ENCODE peak calls at places on chromosomes 12 and 14, in six cellular contexts. One of them, this sample, is unnamed.
A peak's percentile ranks its signal among the peaks of the same experiment; 100 is the strongest.

GRCh38 chr14:85024931-85025330 is 505.0 kb upstream of the FLRT2 start:
- DNase-seq in B cell: no peak
- DNase-seq in colonic mucosa: no peak
- DNase-seq in neural crest cell: no peak
- DNase-seq in astrocyte: no peak
- DNase-seq in coronary artery: no peak
- DNase-seq in this sample: no peak

GRCh38 chr14:36506732-36507614 is 13.1 kb downstream of the NKX2-1 start:
- DNase-seq in B cell: no peak
- DNase-seq in colonic mucosa: no peak
- DNase-seq in neural crest cell: no peak
- DNase-seq in astrocyte: no peak
- DNase-seq in coronary artery: no peak
- DNase-seq in this sample: no peak

GRCh38 chr14:71071042-71071441 is 163.8 kb downstream of the PCNX1 start:
- DNase-seq in B cell: no peak
- DNase-seq in colonic mucosa: no peak
- DNase-seq in neural crest cell: no peak
- DNase-seq in astrocyte: no peak
- DNase-seq in coronary artery: no peak
- DNase-seq in this sample: no peak

GRCh38 chr12:1993871-1994371 is 10.3 kb downstream of the DCP1B start:
- DNase-seq in B cell: no peak
- DNase-seq in colonic mucosa: peak; percentile 54
- DNase-seq in neural crest cell: no peak
- DNase-seq in astrocyte: peak; percentile 85
- DNase-seq in coronary artery: no peak
- DNase-seq in this sample: no peak

GRCh38 chr12:92039048-92039447 is 106.6 kb downstream of the BTG1 start:
- DNase-seq in B cell: no peak
- DNase-seq in colonic mucosa: no peak
- DNase-seq in neural crest cell: no peak
- DNase-seq in astrocyte: no peak
- DNase-seq in coronary artery: no peak
- DNase-seq in this sample: no peak

GRCh38 chr12:109052097-109052414 is 320 bp upstream of the USP30 start:
- DNase-seq in B cell: no peak
- DNase-seq in colonic mucosa: no peak
- DNase-seq in neural crest cell: no peak
- DNase-seq in astrocyte: no peak
- DNase-seq in coronary artery: no peak
- DNase-seq in this sample: no peak

GRCh38 chr12:1083888-1084262 is 92.9 kb downstream of the ERC1 start:
- DNase-seq in B cell: no peak
- DNase-seq in colonic mucosa: no peak
- DNase-seq in neural crest cell: no peak
- DNase-seq in astrocyte: peak; percentile 82
- DNase-seq in coronary artery: no peak
- DNase-seq in this sample: no peak

GRCh38 chr14:50051706-50052105 is 64.7 kb downstream of the VCPKMT start:
- DNase-seq in B cell: no peak
- DNase-seq in colonic mucosa: no peak
- DNase-seq in neural crest cell: no peak
- DNase-seq in astrocyte: no peak
- DNase-seq in coronary artery: no peak
- DNase-seq in this sample: no peak

GRCh38 chr14:53450871-53451270 is 297.7 kb upstream of the DDHD1 start:
- DNase-seq in B cell: no peak
- DNase-seq in colonic mucosa: peak; percentile 57
- DNase-seq in neural crest cell: no peak
- DNase-seq in astrocyte: peak; percentile 31
- DNase-seq in coronary artery: no peak
- DNase-seq in this sample: no peak

GRCh38 chr12:11834104-11834812 is 184.8 kb downstream of the ETV6 start:
- DNase-seq in B cell: no peak
- DNase-seq in colonic mucosa: no peak
- DNase-seq in neural crest cell: no peak
- DNase-seq in astrocyte: peak; percentile 40
- DNase-seq in coronary artery: no peak
- DNase-seq in this sample: no peak

GRCh38 chr12:26056335-26056734 is 68.5 kb downstream of the BHLHE41 start:
- DNase-seq in B cell: no peak
- DNase-seq in colonic mucosa: no peak
- DNase-seq in neural crest cell: no peak
- DNase-seq in astrocyte: peak; percentile 63
- DNase-seq in coronary artery: no peak
- DNase-seq in this sample: no peak

GRCh38 chr14:74596747-74597456 is 15.1 kb downstream of the LTBP2 start:
- DNase-seq in B cell: no peak
- DNase-seq in colonic mucosa: no peak
- DNase-seq in neural crest cell: no peak
- DNase-seq in astrocyte: peak; percentile 51
- DNase-seq in coronary artery: no peak
- DNase-seq in this sample: no peak

GRCh38 chr12:91743727-91744126 is 401.9 kb downstream of the BTG1 start:
- DNase-seq in B cell: no peak
- DNase-seq in colonic mucosa: no peak
- DNase-seq in neural crest cell: no peak
- DNase-seq in astrocyte: no peak
- DNase-seq in coronary artery: no peak
- DNase-seq in this sample: no peak

GRCh38 chr14:91380610-91381371 is 36.8 kb downstream of the CCDC88C start:
- DNase-seq in B cell: no peak
- DNase-seq in colonic mucosa: no peak
- DNase-seq in neural crest cell: no peak
- DNase-seq in astrocyte: peak; percentile 50
- DNase-seq in coronary artery: no peak
- DNase-seq in this sample: no peak

GRCh38 chr14:21302013-21302857 is 22.4 kb downstream of the RPGRIP1 start:
- DNase-seq in B cell: no peak
- DNase-seq in colonic mucosa: no peak
- DNase-seq in neural crest cell: no peak
- DNase-seq in astrocyte: no peak
- DNase-seq in coronary artery: no peak
- DNase-seq in this sample: no peak

GRCh38 chr12:3201741-3202500 is 124.7 kb downstream of the TSPAN9 start:
- DNase-seq in B cell: no peak
- DNase-seq in colonic mucosa: no peak
- DNase-seq in neural crest cell: no peak
- DNase-seq in astrocyte: no peak
- DNase-seq in coronary artery: no peak
- DNase-seq in this sample: no peak

GRCh38 chr14:50342211-50343080 is 30.3 kb downstream of the DMAC2L start:
- DNase-seq in B cell: peak; percentile 62
- DNase-seq in colonic mucosa: peak; percentile 76
- DNase-seq in neural crest cell: no peak
- DNase-seq in astrocyte: peak; percentile 74
- DNase-seq in coronary artery: no peak
- DNase-seq in this sample: peak; percentile 32

GRCh38 chr12:89995870-89996269 is 287.2 kb upstream of the ATP2B1 start:
- DNase-seq in B cell: no peak
- DNase-seq in colonic mucosa: no peak
- DNase-seq in neural crest cell: no peak
- DNase-seq in astrocyte: no peak
- DNase-seq in coronary artery: no peak
- DNase-seq in this sample: no peak

GRCh38 chr12:54993181-54993835 is 8.7 kb upstream of the TESPA1 start:
- DNase-seq in B cell: peak; percentile 57
- DNase-seq in colonic mucosa: peak; percentile 50
- DNase-seq in neural crest cell: peak; percentile 53
- DNase-seq in astrocyte: peak; percentile 55
- DNase-seq in coronary artery: no peak
- DNase-seq in this sample: peak; percentile 31

GRCh38 chr14:63432228-63432627 is 110.9 kb downstream of the PPP2R5E start:
- DNase-seq in B cell: no peak
- DNase-seq in colonic mucosa: no peak
- DNase-seq in neural crest cell: no peak
- DNase-seq in astrocyte: no peak
- DNase-seq in coronary artery: no peak
- DNase-seq in this sample: no peak

GRCh38 chr14:64644629-64645028 is 59.6 kb upstream of the PLEKHG3 start:
- DNase-seq in B cell: no peak
- DNase-seq in colonic mucosa: no peak
- DNase-seq in neural crest cell: no peak
- DNase-seq in astrocyte: no peak
- DNase-seq in coronary artery: no peak
- DNase-seq in this sample: no peak

GRCh38 chr12:54215990-54216579 is 27.3 kb upstream of the SMUG1 start:
- DNase-seq in B cell: peak; percentile 31
- DNase-seq in colonic mucosa: no peak
- DNase-seq in neural crest cell: no peak
- DNase-seq in astrocyte: no peak
- DNase-seq in coronary artery: no peak
- DNase-seq in this sample: no peak

GRCh38 chr12:109714141-109714912 is 702 bp downstream of the FAM222A start:
- DNase-seq in B cell: peak; percentile 83
- DNase-seq in colonic mucosa: peak; percentile 73
- DNase-seq in neural crest cell: peak; percentile 77
- DNase-seq in astrocyte: peak; percentile 12
- DNase-seq in coronary artery: no peak
- DNase-seq in this sample: no peak

GRCh38 chr12:57546438-57547365 is at the start of gene DCTN2:
- DNase-seq in B cell: peak; percentile 95
- DNase-seq in colonic mucosa: peak; percentile 98
- DNase-seq in neural crest cell: peak; percentile 86
- DNase-seq in astrocyte: peak; percentile 91
- DNase-seq in coronary artery: peak; percentile 97
- DNase-seq in this sample: peak; percentile 95
- TF ChIP-seq CTCF in B cell: no peak
- TF ChIP-seq CTCF in colonic mucosa: no peak
- TF ChIP-seq CTCF in neural crest cell: peak; percentile 18
- TF ChIP-seq CTCF in astrocyte: no peak
- TF ChIP-seq CTCF in coronary artery: no peak
- TF ChIP-seq CTCF in this sample: no peak

DNA sequence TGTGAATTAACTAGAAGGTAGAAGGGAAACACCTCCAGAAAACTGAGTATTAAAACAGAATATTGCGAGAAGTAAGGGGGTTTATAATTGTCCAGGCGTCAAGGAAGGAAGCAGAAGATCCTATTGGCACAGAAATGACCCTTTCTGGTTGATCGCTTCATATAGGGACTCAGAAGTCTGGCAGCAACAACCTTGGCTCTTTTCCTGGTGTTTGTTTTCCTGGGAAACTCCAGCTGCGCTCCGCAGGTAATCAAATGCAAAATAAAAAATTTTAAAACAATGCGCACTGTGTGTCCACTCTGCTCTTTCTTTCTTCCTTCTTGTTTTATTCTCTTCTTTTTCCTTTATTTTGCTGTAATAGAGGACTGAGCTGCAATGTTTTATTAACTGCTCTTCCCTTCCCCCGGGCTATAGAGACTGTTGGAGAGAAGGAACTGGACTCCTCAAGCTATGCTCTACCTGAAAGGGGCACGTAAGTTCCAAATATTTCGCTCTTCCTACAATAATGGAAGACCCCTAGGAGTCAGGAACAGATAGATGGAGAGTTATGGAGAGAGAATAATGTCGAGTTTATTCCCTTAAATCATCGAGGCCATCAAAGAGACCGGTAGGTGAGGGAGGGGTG is 737 bp downstream of the SPX start:
- DNase-seq in B cell: peak; percentile 7
- DNase-seq in colonic mucosa: no peak
- DNase-seq in neural crest cell: no peak
- DNase-seq in astrocyte: no peak
- DNase-seq in coronary artery: no peak
- DNase-seq in this sample: no peak
- TF ChIP-seq CTCF in B cell: no peak
- TF ChIP-seq CTCF in colonic mucosa: no peak
- TF ChIP-seq CTCF in neural crest cell: no peak
- TF ChIP-seq CTCF in astrocyte: no peak
- TF ChIP-seq CTCF in coronary artery: no peak
- TF ChIP-seq CTCF in this sample: no peak

GRCh38 chr12:130288201-130288600 is 49.5 kb upstream of the PIWIL1 start:
- DNase-seq in B cell: no peak
- DNase-seq in colonic mucosa: no peak
- DNase-seq in neural crest cell: no peak
- DNase-seq in astrocyte: no peak
- DNase-seq in coronary artery: no peak
- DNase-seq in this sample: no peak

GRCh38 chr12:130286741-130287140 is 50.9 kb upstream of the PIWIL1 start:
- DNase-seq in B cell: no peak
- DNase-seq in colonic mucosa: no peak
- DNase-seq in neural crest cell: no peak
- DNase-seq in astrocyte: no peak
- DNase-seq in coronary artery: no peak
- DNase-seq in this sample: no peak

GRCh38 chr12:130281157-130281799 is 56.4 kb upstream of the PIWIL1 start:
- DNase-seq in B cell: peak; percentile 30
- DNase-seq in colonic mucosa: no peak
- DNase-seq in neural crest cell: peak; percentile 63
- DNase-seq in astrocyte: no peak
- DNase-seq in coronary artery: no peak
- DNase-seq in this sample: peak; percentile 24

GRCh38 chr12:130290114-130290513 is 47.6 kb upstream of the PIWIL1 start:
- DNase-seq in B cell: no peak
- DNase-seq in colonic mucosa: no peak
- DNase-seq in neural crest cell: no peak
- DNase-seq in astrocyte: no peak
- DNase-seq in coronary artery: no peak
- DNase-seq in this sample: no peak

GRCh38 chr12:130286041-130286440 is 51.6 kb upstream of the PIWIL1 start:
- DNase-seq in B cell: no peak
- DNase-seq in colonic mucosa: no peak
- DNase-seq in neural crest cell: peak; percentile 20
- DNase-seq in astrocyte: no peak
- DNase-seq in coronary artery: no peak
- DNase-seq in this sample: no peak
- TF ChIP-seq CTCF in B cell: no peak
- TF ChIP-seq CTCF in colonic mucosa: no peak
- TF ChIP-seq CTCF in neural crest cell: peak; percentile 53
- TF ChIP-seq CTCF in astrocyte: no peak
- TF ChIP-seq CTCF in coronary artery: no peak
- TF ChIP-seq CTCF in this sample: no peak

DNA sequence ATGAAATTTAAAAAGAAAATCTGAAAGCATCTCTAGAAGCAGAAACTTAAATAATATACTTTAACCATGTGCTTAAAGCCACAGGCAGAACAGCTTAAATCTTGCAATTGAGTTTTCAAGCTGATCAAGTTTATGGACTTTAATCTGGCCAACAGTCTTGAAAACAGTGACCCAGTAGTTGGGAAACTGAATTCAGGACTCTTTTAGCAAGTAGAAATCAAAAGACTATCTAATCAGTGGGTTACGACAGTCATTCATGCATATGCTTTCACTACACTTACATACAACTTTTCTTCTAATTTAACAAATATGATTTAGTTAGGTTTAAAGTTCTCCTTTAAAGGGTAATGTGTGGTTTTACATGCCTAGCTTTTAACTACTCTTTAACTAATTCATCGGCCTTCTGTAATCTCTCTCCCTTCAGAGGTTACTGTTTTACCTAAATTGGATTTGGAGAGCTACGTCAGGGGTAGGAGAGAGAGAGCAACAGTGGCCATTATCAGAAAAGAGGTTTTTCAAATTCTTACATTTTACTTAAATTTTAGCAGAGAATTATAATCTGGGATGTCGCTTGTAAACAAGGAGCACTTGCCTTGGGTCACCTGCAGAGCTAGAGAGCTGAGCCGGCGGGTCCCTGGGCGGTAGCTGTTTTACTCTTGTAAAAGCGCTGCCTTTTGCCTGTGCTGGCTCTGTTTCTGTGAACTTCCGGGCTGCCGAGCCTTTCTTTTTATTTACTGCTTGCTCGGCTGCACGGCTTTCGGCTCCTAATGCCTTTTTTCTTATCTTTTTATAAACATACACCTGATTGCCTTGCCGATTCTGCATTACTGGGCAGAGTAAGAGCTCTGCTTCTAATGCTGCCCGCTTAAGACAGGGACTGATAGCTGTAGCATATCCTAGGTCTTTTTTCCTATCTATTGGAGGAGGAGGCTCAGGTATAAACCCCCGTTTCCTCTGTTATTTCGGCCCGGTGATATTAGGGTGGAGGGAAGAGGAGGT is 17.4 kb upstream of the LYZ start:
- DNase-seq in B cell: peak; percentile 20
- DNase-seq in colonic mucosa: peak; percentile 81
- DNase-seq in neural crest cell: no peak
- DNase-seq in astrocyte: no peak
- DNase-seq in coronary artery: no peak
- DNase-seq in this sample: no peak
- TF ChIP-seq CTCF in B cell: no peak
- TF ChIP-seq CTCF in colonic mucosa: no peak
- TF ChIP-seq CTCF in neural crest cell: no peak
- TF ChIP-seq CTCF in astrocyte: no peak
- TF ChIP-seq CTCF in coronary artery: no peak
- TF ChIP-seq CTCF in this sample: no peak